ENCODE peak calls at places on chromosomes 1 and 21, in seven cellular contexts. I is keratinocyte; R is CD4-positive, alpha-beta memory T cell; M is IMR-90; G is astrocyte; Q is CD8-positive, alpha-beta memory T cell; X is breast epithelium. A is an unnamed sample. For H3K9me3, the result is how much of the 10 kb centered on the place peaks cover.

GRCh38 chr1:156755527-156755950 is 4.1 kb upstream of the HDGF start:
- DNase-seq in R (no peak), M (no peak), X (no peak), G (no peak), Q (no peak), I (no peak), A (no peak)

GRCh38 chr1:69791311-69791710 is 223.6 kb downstream of the LRRC7 start:
- DNase-seq in Q (no peak), M (no peak), G (peak), I (no peak), X (no peak), R (no peak), A (no peak)

GRCh38 chr1:86596891-86597290 is 50.0 kb downstream of the CLCA4 start:
- DNase-seq in R (no peak), G (peak), X (no peak), M (no peak), I (no peak), Q (no peak), A (no peak)

GRCh38 chr1:47549532-47549931 is 111.7 kb downstream of the FOXD2 start:
- DNase-seq in Q (no peak), R (no peak), G (no peak), I (no peak), X (no peak), M (no peak), A (no peak)

GRCh38 chr1:33298623-33299277 is 22.1 kb downstream of the A3GALT2 start:
- DNase-seq in I (no peak), R (peak), G (peak), M (peak), Q (peak), X (peak), A (peak)

GRCh38 chr1:15966956-15967344 is 9.0 kb downstream of the ZBTB17 start:
- DNase-seq in Q (no peak), G (no peak), X (peak), R (no peak), I (no peak), M (no peak), A (no peak)

GRCh38 chr1:226479432-226479831 is 69.1 kb upstream of the STUM start:
- DNase-seq in I (no peak), X (no peak), M (no peak), G (no peak), R (no peak), Q (no peak), A (no peak)

GRCh38 chr1:211082824-211083223 is 51.1 kb downstream of the KCNH1 start:
- DNase-seq in M (peak), G (no peak), I (no peak), R (no peak), Q (no peak), X (no peak), A (no peak)

GRCh38 chr1:203796223-203796747 is 862 bp downstream of the ZBED6 start:
- DNase-seq in G (peak), R (peak), M (peak), I (no peak), X (no peak), Q (peak), A (no peak)

GRCh38 chr1:47228644-47229030 is 3.4 kb downstream of the TAL1 start:
- DNase-seq in X (no peak), Q (no peak), M (no peak), R (no peak), I (no peak), G (no peak), A (no peak)

GRCh38 chr1:33086384-33086850 is 5.5 kb downstream of the AZIN2 start:
- DNase-seq in M (peak), I (no peak), X (peak), G (peak), Q (no peak), R (no peak), A (no peak)

GRCh38 chr1:235532350-235532749 is 28.1 kb upstream of the B3GALNT2 start:
- DNase-seq in X (no peak), M (peak), G (peak), Q (no peak), R (no peak), I (peak), A (no peak)

GRCh38 chr1:67336783-67337182 is 29.1 kb downstream of the IL12RB2 start:
- DNase-seq in R (peak), X (no peak), Q (peak), I (no peak), G (no peak), M (no peak), A (no peak)

GRCh38 chr21:36059823-36060158 is 535 bp downstream of the SETD4 start:
- DNase-seq in G (no peak), R (no peak), M (no peak), I (no peak), Q (no peak), X (no peak), A (no peak)

GRCh38 chr1:86933562-86934377 is 19.3 kb downstream of the HS2ST1 start:
- DNase-seq in I (no peak), Q (no peak), G (no peak), M (no peak), R (no peak), X (no peak), A (no peak)

GRCh38 chr1:151443846-151444790 is 15.2 kb downstream of the POGZ start:
- DNase-seq in G (peak), R (peak), M (peak), Q (peak), I (peak), X (no peak), A (peak)

GRCh38 chr21:15057290-15057689 is 7.5 kb downstream of the NRIP1 start:
- DNase-seq in Q (no peak), X (no peak), M (no peak), R (no peak), G (no peak), I (no peak), A (no peak)

GRCh38 chr1:25064465-25065238 is 134.6 kb upstream of the RUNX3 start:
- DNase-seq in G (no peak), I (no peak), Q (peak), X (no peak), R (no peak), M (no peak), A (no peak)

GRCh38 chr1:170261669-170262068 is 115.9 kb downstream of the NTMT2 start:
- DNase-seq in Q (no peak), X (no peak), G (peak), M (peak), I (no peak), R (no peak), A (no peak)

GRCh38 chr1:1616045-1616821 is 933 bp downstream of the MIB2 start:
- DNase-seq in G (no peak), I (no peak), Q (peak), M (peak), X (no peak), R (no peak), A (peak)

GRCh38 chr1:938088-938683 is 14.5 kb downstream of the SAMD11 start:
- DNase-seq in M (peak), X (peak), R (no peak), I (no peak), G (no peak), Q (no peak), A (no peak)

GRCh38 chr1:51976831-51977602 is 13.5 kb downstream of the RAB3B start:
- DNase-seq in X (no peak), G (no peak), M (no peak), Q (no peak), I (no peak), R (no peak), A (no peak)

GRCh38 chr1:226034482-226034881 is 28.0 kb upstream of the H3-3A start:
- DNase-seq in I (no peak), M (peak), X (peak), G (peak), Q (no peak), R (no peak), A (no peak)

GRCh38 chr1:203563291-203563690 is 63.3 kb upstream of the ATP2B4 start:
- DNase-seq in G (no peak), I (no peak), M (no peak), R (no peak), X (no peak), Q (no peak), A (no peak)

GRCh38 chr1:185440877-185441276 is 123.8 kb upstream of the IVNS1ABP start:
- DNase-seq in M (no peak), Q (no peak), G (peak), X (no peak), R (no peak), I (no peak), A (no peak)

GRCh38 chr1:150974580-150975478 is at the start of gene CERS2:
- DNase-seq in M (peak), G (peak), X (peak), I (no peak), R (peak), Q (peak), A (peak)

GRCh38 chr21:20882462-20883415 is 115.5 kb upstream of the NCAM2 start:
- DNase-seq in M (peak), R (no peak), Q (no peak), I (no peak), G (no peak), X (no peak), A (no peak)

GRCh38 chr1:116127123-116127847 is 16.1 kb downstream of the MAB21L3 start:
- DNase-seq in G (no peak), Q (no peak), I (no peak), R (no peak), X (no peak), M (no peak), A (no peak)

GRCh38 chr1:151703813-151704212 is 12.8 kb downstream of the CELF3 start:
- DNase-seq in R (no peak), G (no peak), I (no peak), M (no peak), X (peak), Q (no peak), A (no peak)

GRCh38 chr1:109655624-109656519 is at the start of gene GSTM4:
- DNase-seq in G (peak), Q (peak), X (peak), I (no peak), M (peak), R (peak), A (peak)

GRCh38 chr21:42596657-42597056 is 56.8 kb upstream of the PDE9A start:
- DNase-seq in R (no peak), Q (no peak), G (no peak), X (peak), M (no peak), I (no peak), A (no peak)

GRCh38 chr1:183270541-183271141 is 84.6 kb downstream of the LAMC2 start:
- DNase-seq in I (no peak), R (no peak), G (peak), X (no peak), M (peak), Q (no peak), A (no peak)

GRCh38 chr1:184755226-184756065 is 788 bp upstream of the EDEM3 start:
- DNase-seq in Q (no peak), X (no peak), G (peak), M (no peak), R (no peak), I (no peak), A (no peak)

GRCh38 chr1:248268178-248268577 is 9.6 kb downstream of the OR2T33 start:
- DNase-seq in G (no peak), R (no peak), M (no peak), X (no peak), I (no peak), Q (no peak), A (no peak)

GRCh38 chr21:41641821-41642368 is 125.0 kb downstream of the RIPK4 start:
- DNase-seq in R (no peak), M (peak), X (no peak), G (peak), Q (no peak), I (no peak), A (no peak)

GRCh38 chr1:221431068-221431651 is 310.7 kb downstream of the DUSP10 start:
- DNase-seq in Q (no peak), G (peak), M (peak), I (no peak), R (no peak), X (no peak), A (no peak)

GRCh38 chr1:220698607-220699016 is 8.4 kb downstream of the C1orf115 start:
- DNase-seq in M (no peak), X (no peak), R (no peak), I (no peak), Q (no peak), G (no peak), A (no peak)

GRCh38 chr1:66311092-66311491 is 222.9 kb upstream of the SGIP1 start:
- DNase-seq in X (no peak), M (peak), R (no peak), I (no peak), Q (no peak), G (no peak), A (no peak)
- H3K9me3 ChIP-seq in X (under half), M (under half), R (under half), I (under half), Q (under half), G (under half), A (under half)

GRCh38 chr21:26946744-26947446 is 20.0 kb downstream of the ADAMTS5 start:
- DNase-seq in Q (no peak), G (no peak), R (no peak), M (no peak), X (no peak), I (no peak), A (no peak)

GRCh38 chr21:26945916-26946315 is 21.0 kb downstream of the ADAMTS5 start:
- DNase-seq in Q (no peak), R (no peak), I (no peak), G (no peak), M (no peak), X (no peak), A (no peak)

GRCh38 chr21:26939532-26940181 is 27.2 kb downstream of the ADAMTS5 start:
- DNase-seq in X (no peak), I (no peak), Q (no peak), G (peak), R (no peak), M (peak), A (no peak)

GRCh38 chr21:26941436-26941835 is 25.5 kb downstream of the ADAMTS5 start:
- DNase-seq in M (peak), R (no peak), I (no peak), G (peak), Q (no peak), X (no peak), A (no peak)

DNA sequence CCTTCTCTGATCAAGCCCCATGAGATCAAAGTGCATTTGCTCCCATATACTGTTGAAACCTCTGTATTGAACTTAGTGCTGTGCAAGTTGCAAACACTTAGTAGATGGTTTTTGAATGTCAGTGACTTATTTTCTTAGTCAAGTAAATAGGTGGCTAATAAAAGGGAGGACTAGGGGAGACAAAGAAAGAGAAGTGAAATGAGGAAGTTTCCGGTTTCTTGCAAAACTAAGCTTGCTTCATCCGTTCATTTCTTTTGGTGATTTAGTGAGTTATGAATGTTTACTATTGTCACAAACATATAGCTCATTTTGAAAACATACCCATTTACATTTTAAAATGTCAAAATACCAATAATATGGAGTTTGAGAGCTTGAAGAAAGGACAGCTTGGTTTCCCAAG is 23.0 kb downstream of the ADAMTS5 start:
- DNase-seq in R (no peak), I (no peak), X (no peak), M (no peak), G (no peak), Q (no peak), A (no peak)
- H3K9me3 ChIP-seq in R (under half), I (under half), X (under half), M (under half), G (under half), Q (under half), A (under half)

GRCh38 chr1:41537788-41538351 is 53.4 kb upstream of the EDN2 start:
- DNase-seq in G (peak), M (peak), X (peak), Q (no peak), R (no peak), I (no peak), A (no peak)
- H3K9me3 ChIP-seq in G (under half), M (under half), X (under half), Q (under half), R (under half), I (under half), A (under half)

GRCh38 chr1:10973956-10974881 is 38.2 kb upstream of the TARDBP start:
- DNase-seq in Q (no peak), I (no peak), X (no peak), M (no peak), G (no peak), R (no peak), A (no peak)
- H3K9me3 ChIP-seq in Q (under half), I (under half), X (under half), M (under half), G (under half), R (under half), A (under half)

GRCh38 chr21:38223893-38224540 is 32.8 kb upstream of the KCNJ15 start:
- DNase-seq in R (no peak), M (peak), I (no peak), G (peak), Q (no peak), X (no peak), A (no peak)

GRCh38 chr21:38220270-38220737 is 36.5 kb upstream of the KCNJ15 start:
- DNase-seq in G (no peak), R (no peak), I (no peak), Q (no peak), M (no peak), X (no peak), A (no peak)

GRCh38 chr21:38221594-38221993 is 35.2 kb upstream of the KCNJ15 start:
- DNase-seq in M (no peak), Q (no peak), G (no peak), I (no peak), X (no peak), R (no peak), A (no peak)

DNA sequence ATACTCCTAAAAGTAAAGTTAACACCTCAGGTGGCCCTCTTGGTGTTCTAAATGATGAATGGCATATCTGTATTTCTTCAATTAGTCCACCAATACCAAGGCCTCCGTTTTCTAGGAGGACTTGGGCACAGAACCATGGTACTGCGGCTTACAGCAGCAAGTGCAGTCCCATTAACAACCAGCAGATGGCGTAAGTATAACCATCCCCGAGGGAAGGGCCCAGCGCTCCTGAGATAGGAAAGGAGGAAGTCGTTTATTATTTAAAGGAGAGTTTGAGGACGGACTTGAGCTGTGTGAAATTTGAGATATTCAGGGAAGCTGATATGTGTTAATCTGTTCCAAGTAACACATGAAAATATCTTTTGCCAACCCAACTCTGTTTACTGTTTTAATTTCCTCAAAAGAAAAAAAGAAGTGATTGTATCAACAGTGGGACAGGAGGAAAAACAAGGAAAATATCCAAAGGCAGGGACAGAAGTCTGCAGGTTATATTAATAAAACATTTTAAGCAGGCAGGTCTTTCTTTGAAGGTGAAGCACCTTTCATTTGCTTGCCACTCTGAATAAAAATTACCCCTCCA is 37.7 kb upstream of the KCNJ15 start:
- DNase-seq in I (peak), M (peak), Q (peak), R (peak), G (peak), X (peak), A (peak)
- H3K9me3 ChIP-seq in I (under half), M (under half), Q (under half), R (under half), G (under half), X (under half), A (under half)

DNA sequence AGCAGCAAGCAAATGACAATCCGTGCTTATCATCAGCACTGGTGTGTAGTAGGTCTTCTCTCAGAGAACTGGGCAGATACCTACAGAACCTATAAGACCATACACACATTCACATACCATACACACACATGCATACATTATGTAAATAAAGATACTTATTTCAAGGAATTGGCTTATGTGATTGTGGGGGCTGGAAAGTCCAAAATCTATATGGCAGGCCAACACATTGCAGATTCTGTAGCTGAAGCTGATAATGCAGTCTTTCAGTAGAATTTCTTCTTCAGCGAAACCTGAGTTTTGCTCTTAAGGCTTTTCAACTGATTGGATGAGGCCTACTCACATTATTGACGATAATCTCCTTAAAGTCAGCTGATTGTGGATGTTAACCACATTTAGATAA is 24.1 kb downstream of the RAP1A start:
- DNase-seq in I (no peak), R (no peak), G (no peak), X (no peak), M (no peak), Q (no peak), A (no peak)
- H3K9me3 ChIP-seq in I (under half), R (under half), G (under half), X (under half), M (under half), Q (under half), A (under half)

GRCh38 chr21:9758888-9759287 is 762.5 kb upstream of the TPTE start:
- DNase-seq in G (no peak), R (no peak), X (no peak), Q (no peak), I (no peak), M (no peak), A (no peak)

GRCh38 chr21:9760398-9761074 is 760.8 kb upstream of the TPTE start:
- DNase-seq in M (no peak), Q (no peak), G (no peak), I (no peak), R (no peak), X (no peak), A (no peak)

GRCh38 chr21:9756677-9757076 is 764.7 kb upstream of the TPTE start:
- DNase-seq in Q (no peak), M (no peak), I (no peak), R (no peak), X (no peak), G (no peak), A (no peak)

GRCh38 chr21:9759972-9760371 is 761.4 kb upstream of the TPTE start:
- DNase-seq in X (no peak), R (no peak), M (no peak), Q (no peak), I (no peak), G (no peak), A (no peak)

DNA sequence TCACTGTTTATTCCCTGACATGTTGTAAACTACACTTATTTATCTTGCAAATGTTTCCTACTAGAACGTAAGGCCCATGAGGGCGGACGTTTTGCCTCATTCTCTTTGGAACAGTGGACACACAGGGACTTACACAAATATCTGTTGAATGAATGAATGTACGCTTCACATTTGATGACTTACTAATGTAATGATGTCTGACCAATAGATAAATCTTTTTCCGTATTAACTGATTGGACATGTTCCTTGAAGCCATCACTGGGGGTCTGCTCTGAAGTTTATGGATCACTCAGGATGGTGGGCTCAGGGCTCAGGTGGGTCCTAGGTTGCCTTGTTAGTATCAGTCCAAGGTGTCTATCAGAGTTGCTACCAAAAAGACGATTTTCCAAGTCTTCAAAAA is 763.2 kb upstream of the TPTE start:
- DNase-seq in Q (no peak), R (no peak), I (no peak), X (no peak), M (no peak), G (no peak), A (no peak)
- H3K9me3 ChIP-seq in Q (under half), R (under half), I (under half), X (under half), M (under half), G (under half), A (under half)

A was measured in T-helper 17 cell.